ENCODE peak calls at places on chromosomes 5 and 9, in six cellular contexts. I is aorta, L is K562, Y is neural progenitor cell, U is pancreas, C is tibial artery. W is an unnamed sample.

GRCh38 chr5:154860123-154860522 is 1.7 kb downstream of the CNOT8 start:
- DNase-seq in I (peak), L (peak), Y (peak), U (no peak), C (peak), W (no peak)

GRCh38 chr5:123814796-123815479 is 303.0 kb downstream of the CSNK1G3 start:
- DNase-seq in I (no peak), L (no peak), Y (no peak), U (no peak), C (no peak), W (no peak)

GRCh38 chr5:146193291-146193690 is 10.1 kb upstream of the RBM27 start:
- DNase-seq in I (no peak), L (no peak), Y (no peak), U (no peak), C (no peak), W (no peak)

GRCh38 chr9:111429175-111429574 is 55.0 kb downstream of the ECPAS start:
- DNase-seq in I (no peak), L (no peak), Y (no peak), U (no peak), C (no peak), W (no peak)

GRCh38 chr5:10588779-10589447 is 25.0 kb downstream of the ANKRD33B start:
- DNase-seq in I (no peak), L (peak), Y (no peak), U (no peak), C (no peak), W (no peak)

GRCh38 chr5:84378961-84379360 is 5.7 kb downstream of the EDIL3 start:
- DNase-seq in I (no peak), L (no peak), Y (no peak), U (no peak), C (no peak), W (no peak)

GRCh38 chr5:131064669-131065371 is 100.2 kb downstream of the HINT1 start:
- DNase-seq in I (no peak), L (no peak), Y (no peak), U (no peak), C (no peak), W (no peak)

GRCh38 chr5:113378486-113378885 is 56.3 kb downstream of the TSSK1B start:
- DNase-seq in I (no peak), L (no peak), Y (no peak), U (no peak), C (no peak), W (no peak)

GRCh38 chr5:10151656-10152055 is 98.0 kb downstream of the ATPSCKMT start:
- DNase-seq in I (no peak), L (no peak), Y (no peak), U (no peak), C (no peak), W (no peak)

GRCh38 chr5:143776951-143777350 is 35.0 kb upstream of the HMHB1 start:
- DNase-seq in I (no peak), L (no peak), Y (no peak), U (no peak), C (no peak), W (no peak)

GRCh38 chr9:26292943-26293342 is 599.7 kb downstream of the CAAP1 start:
- DNase-seq in I (no peak), L (no peak), Y (peak), U (no peak), C (no peak), W (no peak)

GRCh38 chr9:116152941-116153764 is 438 bp upstream of the PAPPA start:
- DNase-seq in I (no peak), L (no peak), Y (peak), U (no peak), C (no peak), W (no peak)

GRCh38 chr9:132312426-132312825 is 42.4 kb downstream of the SETX start:
- DNase-seq in I (no peak), L (no peak), Y (no peak), U (no peak), C (no peak), W (no peak)

GRCh38 chr5:19713740-19714139 is 274.3 kb downstream of the CDH18 start:
- DNase-seq in I (no peak), L (no peak), Y (no peak), U (no peak), C (no peak), W (no peak)

DNA sequence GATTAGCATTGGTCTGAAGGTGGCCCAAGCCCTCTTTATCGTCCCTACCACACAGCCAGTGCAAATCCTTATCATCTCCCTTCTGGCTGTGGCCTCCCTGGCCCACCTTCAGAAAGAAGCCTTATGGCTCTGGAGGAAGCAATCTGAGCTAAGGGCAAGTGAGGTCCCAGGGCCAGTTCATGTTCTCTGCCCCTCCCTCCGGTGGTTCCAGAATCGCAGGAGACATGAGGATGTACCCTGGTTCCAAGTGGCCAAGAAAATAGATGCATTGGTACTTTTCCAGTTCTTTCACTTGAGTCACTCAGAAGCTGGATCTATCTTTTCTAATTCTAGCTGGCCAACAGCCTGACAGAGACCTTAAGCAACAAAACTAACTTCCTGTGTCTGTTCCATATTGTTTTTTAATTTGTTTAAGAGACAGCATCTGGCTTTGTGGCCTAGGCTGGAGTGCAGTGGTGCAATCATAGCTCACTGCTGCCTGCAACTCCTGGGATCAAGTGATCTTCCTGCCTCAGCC is 60.7 kb downstream of the LHFPL2 start:
- DNase-seq in I (no peak), L (peak), Y (no peak), U (no peak), C (no peak), W (no peak)
- H3K27ac ChIP-seq in I (no peak), L (no peak), Y (peak), U (peak), C (peak), W (no peak)

GRCh38 chr5:171672556-171672955 is 113.1 kb upstream of the SMIM23 start:
- DNase-seq in I (no peak), L (no peak), Y (no peak), U (no peak), C (no peak), W (no peak)

GRCh38 chr5:171666815-171667214 is 118.8 kb upstream of the SMIM23 start:
- DNase-seq in I (no peak), L (no peak), Y (no peak), U (no peak), C (no peak), W (no peak)

GRCh38 chr5:171664489-171664888 is 121.1 kb upstream of the SMIM23 start:
- DNase-seq in I (no peak), L (no peak), Y (no peak), U (no peak), C (no peak), W (no peak)

GRCh38 chr5:171668097-171668412 is 117.6 kb upstream of the SMIM23 start:
- DNase-seq in I (no peak), L (no peak), Y (no peak), U (no peak), C (no peak), W (no peak)

GRCh38 chr5:171667341-171668096 is 118.1 kb upstream of the SMIM23 start:
- DNase-seq in I (peak), L (no peak), Y (peak), U (no peak), C (no peak), W (peak)
- H3K27ac ChIP-seq in I (peak), L (no peak), Y (peak), U (no peak), C (peak), W (no peak)

GRCh38 chr5:121793791-121794190 is 57.9 kb upstream of the FTMT start:
- DNase-seq in I (no peak), L (no peak), Y (no peak), U (no peak), C (no peak), W (no peak)
- H3K27ac ChIP-seq in I (no peak), L (no peak), Y (no peak), U (no peak), C (no peak), W (no peak)

DNA sequence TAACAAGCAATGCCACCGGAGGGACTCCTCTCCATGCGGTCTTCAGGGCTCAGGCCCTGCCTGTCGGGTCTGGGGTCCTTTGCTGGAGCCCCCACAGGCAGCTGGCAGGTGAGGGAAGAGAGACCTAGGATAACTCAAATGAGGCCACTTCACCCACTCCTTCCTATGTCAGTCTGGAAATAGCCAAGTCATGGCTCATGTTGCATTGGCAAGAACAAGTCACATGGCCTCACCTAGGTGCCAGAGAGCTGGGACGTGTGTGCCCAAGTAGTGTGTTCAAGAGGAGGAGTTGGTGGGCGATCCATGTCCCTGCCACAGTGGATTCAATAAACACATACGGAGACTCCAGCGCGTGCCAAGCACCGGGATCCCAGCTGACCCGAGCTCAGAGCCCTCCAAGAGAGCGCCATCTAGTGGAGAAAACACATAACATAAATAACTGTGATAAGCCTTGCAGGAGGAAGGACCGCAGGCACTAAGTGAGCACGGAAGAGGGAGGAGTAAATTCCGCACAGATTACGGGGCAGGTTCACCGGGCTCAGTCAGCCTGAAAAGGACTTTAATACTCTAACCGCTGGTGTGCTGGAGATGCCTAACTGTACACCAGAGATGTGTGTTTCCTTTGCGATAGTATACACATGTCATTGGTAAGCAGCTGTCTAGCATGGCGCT is 580.8 kb downstream of the CCDC171 start:
- DNase-seq in I (no peak), L (peak), Y (peak), U (no peak), C (peak), W (peak)
- H3K27ac ChIP-seq in I (no peak), L (no peak), Y (no peak), U (no peak), C (no peak), W (no peak)

GRCh38 chr5:75510417-75510835 is 1.0 kb downstream of the CERT1 start:
- DNase-seq in I (peak), L (peak), Y (no peak), U (no peak), C (peak), W (no peak)
- H3K27ac ChIP-seq in I (no peak), L (peak), Y (no peak), U (peak), C (peak), W (peak)

GRCh38 chr9:129080608-129081387 is at the start of gene DOLPP1:
- DNase-seq in I (peak), L (peak), Y (peak), U (peak), C (peak), W (peak)
- H3K27ac ChIP-seq in I (peak), L (peak), Y (no peak), U (peak), C (peak), W (peak)

GRCh38 chr5:79954620-79955019 is 36.4 kb downstream of the MTX3 start:
- DNase-seq in I (no peak), L (no peak), Y (no peak), U (no peak), C (no peak), W (no peak)

GRCh38 chr5:79959407-79959806 is 31.7 kb downstream of the MTX3 start:
- DNase-seq in I (no peak), L (no peak), Y (no peak), U (no peak), C (no peak), W (no peak)

GRCh38 chr5:79961731-79962579 is 29.1 kb downstream of the MTX3 start:
- DNase-seq in I (no peak), L (peak), Y (peak), U (no peak), C (no peak), W (no peak)

GRCh38 chr5:79955496-79956172 is 35.4 kb downstream of the MTX3 start:
- DNase-seq in I (no peak), L (no peak), Y (no peak), U (no peak), C (no peak), W (no peak)

GRCh38 chr5:79956173-79956670 is 34.8 kb downstream of the MTX3 start:
- DNase-seq in I (no peak), L (no peak), Y (no peak), U (no peak), C (no peak), W (no peak)
- H3K27ac ChIP-seq in I (no peak), L (no peak), Y (no peak), U (no peak), C (no peak), W (no peak)

GRCh38 chr5:71700803-71701202 is 18.3 kb upstream of the CARTPT start:
- DNase-seq in I (no peak), L (no peak), Y (no peak), U (no peak), C (no peak), W (no peak)
- H3K27ac ChIP-seq in I (no peak), L (no peak), Y (no peak), U (no peak), C (no peak), W (no peak)

GRCh38 chr5:55734658-55735057 is 3.2 kb upstream of the DDX4 start:
- DNase-seq in I (no peak), L (no peak), Y (no peak), U (no peak), C (no peak), W (no peak)
- H3K27ac ChIP-seq in I (no peak), L (no peak), Y (no peak), U (no peak), C (no peak), W (no peak)

DNA sequence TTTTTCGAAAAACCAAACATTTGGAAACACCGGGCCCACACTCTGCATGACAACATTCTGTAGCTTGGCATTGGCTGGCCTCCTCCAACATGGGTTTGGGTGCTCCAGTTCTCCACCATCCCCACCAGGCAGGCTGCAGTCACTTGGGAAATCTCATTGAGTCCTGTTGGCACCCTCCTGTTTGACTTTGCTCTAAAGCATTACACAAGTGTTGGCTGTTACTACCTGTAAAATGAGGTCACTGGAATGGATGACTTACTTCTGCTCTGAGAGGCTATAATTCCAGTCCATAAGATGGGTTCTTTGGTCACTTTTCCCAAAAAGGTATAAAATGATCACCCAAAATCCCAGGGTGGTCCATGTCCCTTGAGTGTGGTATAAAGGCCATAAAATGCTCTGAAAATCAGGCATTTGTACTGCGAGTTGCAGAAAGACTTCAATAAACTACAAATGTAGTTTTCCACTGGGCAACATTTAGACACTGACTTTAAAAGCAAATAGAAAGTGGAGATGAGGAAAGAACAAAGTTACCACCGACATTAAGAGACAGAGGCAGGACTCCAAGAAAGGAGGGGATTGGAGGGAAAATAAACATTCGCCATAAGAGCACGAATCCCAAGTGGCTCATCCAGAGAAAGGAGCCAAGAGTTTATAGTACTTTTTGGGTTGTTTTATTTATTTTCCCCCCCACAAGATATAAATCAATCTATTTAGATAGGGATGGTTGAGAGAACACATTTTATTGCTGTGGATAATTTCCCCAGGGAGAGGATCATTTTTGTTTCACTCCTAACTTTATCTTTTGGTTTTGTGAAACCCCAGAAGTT is 295.1 kb downstream of the TLE1 start:
- DNase-seq in I (no peak), L (no peak), Y (no peak), U (no peak), C (no peak), W (peak)
- H3K27ac ChIP-seq in I (no peak), L (no peak), Y (no peak), U (no peak), C (peak), W (peak)

W was measured in prostate gland.